ENCODE peak calls at places on chromosomes 2 and 18, in four cellular contexts. O is HepG2, N is H1, T is GM12878. F is an unnamed sample.

GRCh38 chr2:234963785-234964615 is 12.2 kb downstream of the SH3BP4 start:
- DNase-seq in O (no peak), N (no peak), T (no peak), F (no peak)

GRCh38 chr2:215460682-215461081 is 24.8 kb upstream of the FN1 start:
- DNase-seq in O (peak), N (no peak), T (no peak), F (no peak)

GRCh38 chr2:217307023-217307422 is 447.2 kb upstream of the TNP1 start:
- DNase-seq in O (no peak), N (no peak), T (no peak), F (no peak)

GRCh38 chr2:85796549-85797262 is 42.9 kb downstream of the ATOH8 start:
- DNase-seq in O (no peak), N (no peak), T (no peak), F (no peak)

GRCh38 chr18:45566025-45566740 is 49.1 kb upstream of the SLC14A2 start:
- DNase-seq in O (no peak), N (no peak), T (no peak), F (no peak)

GRCh38 chr2:170798996-170799395 is 17.7 kb upstream of the GAD1 start:
- DNase-seq in O (no peak), N (no peak), T (no peak), F (no peak)

GRCh38 chr18:41162781-41163180 is 792.3 kb upstream of the PIK3C3 start:
- DNase-seq in O (no peak), N (no peak), T (no peak), F (no peak)

GRCh38 chr2:45696708-45697107 is 45.2 kb downstream of the PRKCE start:
- DNase-seq in O (no peak), N (no peak), T (no peak), F (no peak)

GRCh38 chr2:152582081-152582480 is 135.2 kb downstream of the PRPF40A start:
- DNase-seq in O (no peak), N (no peak), T (no peak), F (no peak)

GRCh38 chr18:75455249-75456183 is 28.0 kb upstream of the SMIM21 start:
- DNase-seq in O (no peak), N (peak), T (no peak), F (no peak)

GRCh38 chr18:58668211-58668610 is 3.1 kb upstream of the MALT1 start:
- DNase-seq in O (no peak), N (no peak), T (no peak), F (no peak)

GRCh38 chr2:194700116-194700515 is 956.9 kb upstream of the SLC39A10 start:
- DNase-seq in O (no peak), N (no peak), T (no peak), F (no peak)

GRCh38 chr2:150234787-150235512 is 252.5 kb downstream of the RND3 start:
- DNase-seq in O (no peak), N (no peak), T (no peak), F (no peak)
- TF ChIP-seq SP1 in O (no peak), N (no peak), T (no peak), F (no peak)

GRCh38 chr2:29013046-29013780 is 32.1 kb downstream of the TOGARAM2 start:
- DNase-seq in O (no peak), N (no peak), T (no peak), F (no peak)

GRCh38 chr2:29014331-29014730 is 33.2 kb downstream of the TOGARAM2 start:
- DNase-seq in O (no peak), N (no peak), T (no peak), F (no peak)

GRCh38 chr2:29016500-29016899 is 35.4 kb downstream of the TOGARAM2 start:
- DNase-seq in O (no peak), N (no peak), T (no peak), F (no peak)

GRCh38 chr2:29015701-29016470 is 34.8 kb downstream of the TOGARAM2 start:
- DNase-seq in O (no peak), N (no peak), T (no peak), F (no peak)

DNA sequence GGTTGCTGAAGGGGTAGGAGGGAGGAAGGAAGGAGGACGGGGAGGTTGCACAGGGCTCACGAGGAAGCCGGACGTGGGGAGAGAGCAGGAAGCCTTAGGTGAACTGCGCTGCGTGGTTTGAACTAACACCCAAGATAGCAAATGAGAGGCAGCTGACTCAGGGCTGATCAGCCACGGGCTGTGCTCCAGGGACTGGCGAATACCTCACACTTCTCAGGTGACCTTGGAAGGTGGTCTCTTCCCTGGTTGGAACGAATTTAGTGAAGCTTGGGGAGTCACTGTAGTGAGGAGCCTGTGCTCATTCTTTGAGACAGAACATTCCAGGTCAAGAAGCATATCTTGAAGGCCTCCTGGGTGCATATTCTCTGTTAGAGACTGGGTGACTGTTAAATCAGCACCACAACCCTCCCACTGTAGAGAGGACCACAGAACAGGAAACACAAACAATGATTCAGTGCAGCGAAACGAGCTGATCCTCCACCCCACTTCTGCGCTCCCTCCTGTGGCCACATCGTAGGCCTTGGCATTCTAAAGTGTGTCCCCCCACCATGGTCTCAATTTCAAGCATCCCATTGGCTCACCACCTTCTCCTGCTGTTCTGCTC is 33.8 kb downstream of the TOGARAM2 start:
- DNase-seq in O (no peak), N (no peak), T (no peak), F (no peak)
- TF ChIP-seq SUZ12 in O (no peak), N (no peak), T (no peak), F (no peak)

GRCh38 chr2:108552566-108552965 is 18.3 kb downstream of the LIMS1 start:
- DNase-seq in O (no peak), N (no peak), T (no peak), F (no peak)

GRCh38 chr2:108547606-108548005 is 13.3 kb downstream of the LIMS1 start:
- DNase-seq in O (no peak), N (no peak), T (no peak), F (no peak)

GRCh38 chr2:108553181-108553919 is 19.1 kb downstream of the LIMS1 start:
- DNase-seq in O (no peak), N (no peak), T (no peak), F (no peak)

DNA sequence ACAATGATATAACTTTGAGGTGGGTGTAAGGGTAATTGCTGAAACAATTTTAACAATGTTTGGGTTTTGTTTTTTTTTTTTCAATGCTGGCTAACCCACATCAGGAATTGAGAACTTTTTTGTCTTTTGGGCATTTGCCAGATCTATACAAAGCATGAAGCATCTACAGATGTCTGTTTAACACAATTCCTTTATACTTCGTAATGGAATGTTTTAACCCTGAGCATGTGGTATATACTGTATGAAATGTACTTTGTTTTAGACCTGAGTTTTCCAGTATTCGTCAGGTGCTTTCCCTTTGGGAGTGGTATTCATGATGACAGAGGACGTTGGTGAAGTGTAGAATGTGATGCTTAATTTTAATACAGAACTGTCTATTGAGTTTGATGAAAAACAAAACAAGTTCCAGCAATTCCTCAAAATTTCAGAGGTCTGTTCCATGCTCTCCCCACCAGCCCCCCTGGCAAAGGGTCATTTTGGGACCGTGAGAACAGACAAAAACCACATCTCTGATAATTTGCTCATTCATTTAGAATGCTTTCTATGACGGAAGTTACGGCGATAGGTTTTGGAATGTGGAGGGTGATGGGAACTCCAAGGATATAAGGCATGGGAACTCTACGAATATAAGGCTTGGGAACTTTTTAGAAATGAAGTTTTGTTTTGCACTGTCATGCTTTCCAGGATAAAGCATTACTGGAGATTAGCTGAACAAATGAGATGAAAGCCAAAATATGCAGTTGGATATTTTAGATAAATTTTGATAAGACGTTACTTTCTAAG is 14.1 kb downstream of the LIMS1 start:
- DNase-seq in O (no peak), N (no peak), T (no peak), F (no peak)
- TF ChIP-seq SP1 in O (no peak), N (no peak), T (no peak), F (no peak)

GRCh38 chr2:205811387-205811786 is 129.1 kb downstream of the NRP2 start:
- DNase-seq in O (no peak), N (no peak), T (no peak), F (no peak)
- TF ChIP-seq SUZ12 in O (no peak), N (no peak), T (no peak), F (no peak)

DNA sequence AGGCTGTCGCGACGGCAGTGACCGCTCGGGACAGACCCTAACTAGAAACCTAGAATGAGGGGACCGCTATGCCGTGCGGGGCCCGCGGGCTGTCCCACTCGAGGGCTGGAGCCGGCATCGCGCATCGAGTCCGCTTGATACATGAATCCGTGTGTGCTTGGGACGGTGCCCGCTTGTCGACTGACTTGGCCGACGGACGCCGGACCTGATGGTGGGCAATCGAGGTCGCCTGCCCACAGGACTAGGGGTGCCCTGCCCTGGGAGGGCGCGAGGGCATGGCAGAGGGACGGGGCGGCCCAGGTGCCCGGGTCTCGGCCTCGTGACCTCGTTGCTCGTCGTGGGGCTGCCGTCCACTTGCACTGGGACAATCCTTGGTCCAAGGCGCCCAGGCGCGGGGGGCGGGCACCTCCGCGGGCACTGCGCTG is 688 bp upstream of the PTMA start:
- DNase-seq in O (no peak), N (no peak), T (no peak), F (no peak)
- TF ChIP-seq SP1 in O (no peak), N (no peak), T (no peak), F (no peak)

DNA sequence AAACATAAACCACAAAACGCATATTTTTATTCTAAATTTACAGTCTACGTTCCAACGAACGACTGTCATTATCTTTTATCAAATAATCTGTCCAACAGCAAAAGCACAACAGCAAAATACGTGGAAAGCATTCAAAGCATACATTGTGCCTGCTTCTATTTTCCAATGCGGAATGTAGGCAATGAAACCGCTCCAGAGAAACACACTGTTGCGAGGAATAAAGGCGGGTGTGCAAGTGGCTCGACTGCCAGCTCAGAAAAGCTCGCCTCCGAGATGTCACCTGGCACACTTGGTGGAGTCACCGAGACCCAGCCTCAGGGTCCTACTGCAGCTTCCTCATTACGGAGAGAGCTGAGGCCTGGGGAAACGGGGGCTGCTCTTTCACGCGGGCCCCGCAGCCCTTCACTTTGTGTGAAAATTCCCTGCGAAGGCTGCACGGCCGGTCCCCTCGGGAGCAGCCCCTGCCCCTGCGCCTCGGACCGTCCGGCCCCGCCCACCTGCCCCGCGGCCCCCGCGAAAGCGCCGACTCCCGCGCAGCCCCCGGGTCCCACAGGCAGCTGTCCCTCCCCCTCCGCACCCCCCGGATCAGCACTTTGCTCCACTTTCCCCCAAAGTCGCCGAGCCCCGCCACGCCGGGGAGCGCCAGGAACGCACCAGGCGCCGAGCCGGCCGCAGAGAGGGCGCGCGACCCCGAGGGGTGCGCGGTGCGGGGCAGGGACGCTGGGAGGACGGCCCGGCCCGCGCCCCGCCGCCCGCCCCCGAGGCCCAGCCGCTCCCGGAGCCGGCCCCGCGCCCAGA is 680 bp downstream of the MGAT4A start:
- DNase-seq in O (peak), N (no peak), T (no peak), F (peak)
- TF ChIP-seq SUZ12 in O (no peak), N (peak), T (no peak), F (no peak)